ENCODE peak calls at places on chromosomes 16 and 17, in eight cellular contexts. One of them, this sample, is unnamed. For H3K79me2 and H3K4me1, the result is how much of the 10 kb centered on the place peaks cover.

GRCh38 chr16:69057400-69058378 is 47.8 kb upstream of the HAS3 start:
- DNase-seq in neural progenitor cell: no peak
- DNase-seq in hepatocyte: no peak
- DNase-seq in GM23338: no peak
- DNase-seq in HCT116: peak
- DNase-seq in GM23248: peak
- DNase-seq in OCI-LY7: no peak
- DNase-seq in PC-3: peak
- DNase-seq in this sample: peak

GRCh38 chr17:68694791-68695485 is 93.8 kb upstream of the FAM20A start:
- DNase-seq in OCI-LY7: no peak
- DNase-seq in hepatocyte: no peak
- DNase-seq in neural progenitor cell: no peak
- DNase-seq in GM23338: no peak
- DNase-seq in GM23248: peak
- DNase-seq in HCT116: no peak
- DNase-seq in PC-3: no peak
- DNase-seq in this sample: no peak

GRCh38 chr16:88634141-88634993 is 4.0 kb upstream of the IL17C start:
- DNase-seq in PC-3: no peak
- DNase-seq in OCI-LY7: peak
- DNase-seq in neural progenitor cell: peak
- DNase-seq in GM23338: peak
- DNase-seq in GM23248: peak
- DNase-seq in HCT116: no peak
- DNase-seq in hepatocyte: peak
- DNase-seq in this sample: peak

GRCh38 chr17:76447931-76448652 is 4.9 kb downstream of the UBE2O start:
- DNase-seq in GM23338: no peak
- DNase-seq in GM23248: peak
- DNase-seq in hepatocyte: no peak
- DNase-seq in HCT116: no peak
- DNase-seq in OCI-LY7: no peak
- DNase-seq in PC-3: no peak
- DNase-seq in neural progenitor cell: no peak
- DNase-seq in this sample: no peak

GRCh38 chr16:12484426-12484825 is 319.3 kb downstream of the CPPED1 start:
- DNase-seq in PC-3: no peak
- DNase-seq in GM23338: no peak
- DNase-seq in OCI-LY7: no peak
- DNase-seq in hepatocyte: no peak
- DNase-seq in GM23248: no peak
- DNase-seq in HCT116: no peak
- DNase-seq in neural progenitor cell: no peak
- DNase-seq in this sample: no peak

GRCh38 chr16:64910351-64910750 is 211.5 kb downstream of the CDH11 start:
- DNase-seq in PC-3: no peak
- DNase-seq in hepatocyte: peak
- DNase-seq in neural progenitor cell: peak
- DNase-seq in GM23248: peak
- DNase-seq in GM23338: peak
- DNase-seq in OCI-LY7: no peak
- DNase-seq in HCT116: no peak
- DNase-seq in this sample: no peak

GRCh38 chr17:49914096-49914490 is 54.9 kb upstream of the DLX4 start:
- DNase-seq in neural progenitor cell: peak
- DNase-seq in HCT116: no peak
- DNase-seq in OCI-LY7: no peak
- DNase-seq in PC-3: no peak
- DNase-seq in GM23248: no peak
- DNase-seq in hepatocyte: no peak
- DNase-seq in GM23338: no peak
- DNase-seq in this sample: no peak

GRCh38 chr17:35510031-35510430 is 27.4 kb downstream of the SLFN12L start:
- DNase-seq in OCI-LY7: no peak
- DNase-seq in neural progenitor cell: no peak
- DNase-seq in GM23338: no peak
- DNase-seq in PC-3: no peak
- DNase-seq in hepatocyte: no peak
- DNase-seq in HCT116: no peak
- DNase-seq in GM23248: no peak
- DNase-seq in this sample: no peak

GRCh38 chr17:59038734-59039133 is 67.9 kb downstream of the TRIM37 start:
- DNase-seq in neural progenitor cell: no peak
- DNase-seq in OCI-LY7: no peak
- DNase-seq in HCT116: no peak
- DNase-seq in GM23248: peak
- DNase-seq in hepatocyte: peak
- DNase-seq in PC-3: no peak
- DNase-seq in GM23338: no peak
- DNase-seq in this sample: no peak

GRCh38 chr16:11082860-11083388 is 138.6 kb downstream of the CLEC16A start:
- DNase-seq in GM23248: no peak
- DNase-seq in neural progenitor cell: no peak
- DNase-seq in HCT116: no peak
- DNase-seq in hepatocyte: no peak
- DNase-seq in OCI-LY7: no peak
- DNase-seq in GM23338: no peak
- DNase-seq in PC-3: no peak
- DNase-seq in this sample: no peak

GRCh38 chr17:81566461-81567126 is 14.4 kb upstream of the FAAP100 start:
- DNase-seq in GM23338: no peak
- DNase-seq in HCT116: peak
- DNase-seq in GM23248: peak
- DNase-seq in OCI-LY7: no peak
- DNase-seq in neural progenitor cell: no peak
- DNase-seq in hepatocyte: peak
- DNase-seq in PC-3: peak
- DNase-seq in this sample: no peak

GRCh38 chr17:48241131-48241591 is 133.6 kb downstream of the SNX11 start:
- DNase-seq in hepatocyte: peak
- DNase-seq in OCI-LY7: no peak
- DNase-seq in GM23338: no peak
- DNase-seq in GM23248: peak
- DNase-seq in neural progenitor cell: no peak
- DNase-seq in HCT116: peak
- DNase-seq in PC-3: peak
- DNase-seq in this sample: peak

GRCh38 chr17:55645361-55645760 is 77.3 kb downstream of the TMEM100 start:
- DNase-seq in OCI-LY7: no peak
- DNase-seq in GM23248: no peak
- DNase-seq in HCT116: no peak
- DNase-seq in neural progenitor cell: no peak
- DNase-seq in GM23338: no peak
- DNase-seq in PC-3: no peak
- DNase-seq in hepatocyte: no peak
- DNase-seq in this sample: no peak

GRCh38 chr16:25366078-25366477 is 108.4 kb upstream of the ZKSCAN2 start:
- DNase-seq in OCI-LY7: peak
- DNase-seq in HCT116: no peak
- DNase-seq in neural progenitor cell: no peak
- DNase-seq in GM23248: no peak
- DNase-seq in PC-3: no peak
- DNase-seq in hepatocyte: no peak
- DNase-seq in GM23338: peak
- DNase-seq in this sample: no peak

GRCh38 chr17:69967910-69968411 is 107.1 kb upstream of the KCNJ16 start:
- DNase-seq in PC-3: no peak
- DNase-seq in neural progenitor cell: no peak
- DNase-seq in HCT116: no peak
- DNase-seq in GM23338: no peak
- DNase-seq in OCI-LY7: no peak
- DNase-seq in GM23248: peak
- DNase-seq in hepatocyte: no peak
- DNase-seq in this sample: no peak

GRCh38 chr17:4565209-4566141 is 5.1 kb upstream of the GGT6 start:
- DNase-seq in OCI-LY7: peak
- DNase-seq in GM23248: peak
- DNase-seq in PC-3: peak
- DNase-seq in hepatocyte: peak
- DNase-seq in GM23338: peak
- DNase-seq in HCT116: peak
- DNase-seq in neural progenitor cell: peak
- DNase-seq in this sample: peak

GRCh38 chr16:2270588-2271470 is 2.9 kb upstream of the RNPS1 start:
- DNase-seq in GM23338: no peak
- DNase-seq in OCI-LY7: no peak
- DNase-seq in hepatocyte: no peak
- DNase-seq in PC-3: no peak
- DNase-seq in GM23248: no peak
- DNase-seq in HCT116: no peak
- DNase-seq in neural progenitor cell: no peak
- DNase-seq in this sample: no peak
- H3K79me2 ChIP-seq in GM23338: under half
- H3K79me2 ChIP-seq in OCI-LY7: under half
- H3K79me2 ChIP-seq in hepatocyte: under half
- H3K79me2 ChIP-seq in PC-3: under half
- H3K79me2 ChIP-seq in GM23248: half or more
- H3K79me2 ChIP-seq in HCT116: under half
- H3K79me2 ChIP-seq in neural progenitor cell: under half
- H3K79me2 ChIP-seq in this sample: under half

DNA sequence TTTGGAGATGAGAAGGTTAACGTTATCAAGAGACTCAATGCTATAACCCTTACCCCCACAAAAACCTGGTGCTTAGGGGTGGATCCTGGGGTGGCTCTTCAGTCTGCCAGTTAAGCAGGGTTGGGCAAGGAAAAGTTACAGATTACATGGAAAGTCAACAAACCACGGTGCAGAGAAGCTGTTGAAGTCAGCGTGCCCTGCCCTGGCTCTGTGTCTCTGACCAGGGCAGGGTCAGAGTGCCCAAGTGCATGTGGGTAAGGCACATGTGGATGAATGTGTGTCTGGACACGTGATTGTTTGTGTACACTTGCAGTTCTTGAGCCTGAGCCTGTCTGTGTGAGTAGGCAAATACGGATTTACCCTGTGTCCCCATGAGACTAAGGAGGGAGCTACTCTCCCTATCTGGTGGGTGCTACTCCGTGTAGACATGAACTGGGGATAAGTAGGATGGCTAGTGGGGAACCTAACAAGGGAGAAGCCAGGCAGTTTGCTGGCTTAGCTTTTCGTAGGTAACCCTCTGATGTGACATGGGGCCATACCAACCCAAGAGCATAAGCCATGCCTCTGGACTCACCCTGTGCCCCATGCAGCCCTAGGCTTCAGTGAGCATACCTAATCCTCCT is 5.5 kb downstream of the IGFBP4 start:
- DNase-seq in OCI-LY7: no peak
- DNase-seq in PC-3: peak
- DNase-seq in hepatocyte: peak
- DNase-seq in neural progenitor cell: no peak
- DNase-seq in GM23338: no peak
- DNase-seq in GM23248: peak
- DNase-seq in HCT116: no peak
- DNase-seq in this sample: no peak
- TF ChIP-seq EZH2phosphoT487 in OCI-LY7: no peak
- TF ChIP-seq EZH2phosphoT487 in PC-3: no peak
- TF ChIP-seq EZH2phosphoT487 in hepatocyte: no peak
- TF ChIP-seq EZH2phosphoT487 in neural progenitor cell: no peak
- TF ChIP-seq EZH2phosphoT487 in GM23338: no peak
- TF ChIP-seq EZH2phosphoT487 in GM23248: no peak
- TF ChIP-seq EZH2phosphoT487 in HCT116: no peak
- TF ChIP-seq EZH2phosphoT487 in this sample: no peak

GRCh38 chr16:85897384-85897783 is 1.6 kb upstream of the IRF8 start:
- DNase-seq in PC-3: no peak
- DNase-seq in OCI-LY7: peak
- DNase-seq in neural progenitor cell: no peak
- DNase-seq in hepatocyte: no peak
- DNase-seq in HCT116: no peak
- DNase-seq in GM23338: no peak
- DNase-seq in GM23248: no peak
- DNase-seq in this sample: no peak

GRCh38 chr16:85888405-85889331 is 10.3 kb upstream of the IRF8 start:
- DNase-seq in hepatocyte: no peak
- DNase-seq in GM23248: peak
- DNase-seq in neural progenitor cell: no peak
- DNase-seq in HCT116: no peak
- DNase-seq in OCI-LY7: peak
- DNase-seq in GM23338: no peak
- DNase-seq in PC-3: peak
- DNase-seq in this sample: peak

GRCh38 chr16:85894266-85894665 is 4.7 kb upstream of the IRF8 start:
- DNase-seq in neural progenitor cell: no peak
- DNase-seq in HCT116: peak
- DNase-seq in hepatocyte: no peak
- DNase-seq in GM23248: no peak
- DNase-seq in PC-3: peak
- DNase-seq in GM23338: peak
- DNase-seq in OCI-LY7: peak
- DNase-seq in this sample: peak

GRCh38 chr16:85891033-85891775 is 7.8 kb upstream of the IRF8 start:
- DNase-seq in neural progenitor cell: no peak
- DNase-seq in OCI-LY7: no peak
- DNase-seq in GM23248: peak
- DNase-seq in hepatocyte: peak
- DNase-seq in HCT116: peak
- DNase-seq in PC-3: peak
- DNase-seq in GM23338: no peak
- DNase-seq in this sample: no peak

DNA sequence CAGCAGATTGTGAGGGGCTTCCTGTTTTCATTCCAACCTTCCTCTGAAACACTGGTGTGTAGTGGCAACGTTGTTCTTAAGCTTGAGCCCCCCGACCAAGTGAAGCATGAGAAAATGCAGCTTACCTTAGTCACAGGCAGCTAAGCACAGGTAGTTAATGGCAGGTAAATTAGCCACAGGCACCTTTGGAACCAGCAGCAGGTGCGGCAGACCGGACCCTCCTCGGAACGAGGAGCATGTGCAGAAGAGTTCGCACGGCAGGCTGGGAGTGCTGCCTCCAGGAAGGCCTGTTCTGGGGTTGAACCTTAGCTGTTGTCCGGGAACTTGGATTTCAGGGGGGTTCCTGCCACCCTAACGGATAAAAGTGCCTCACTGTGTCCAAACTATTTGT is 7.2 kb upstream of the IRF8 start:
- DNase-seq in neural progenitor cell: no peak
- DNase-seq in PC-3: no peak
- DNase-seq in GM23248: no peak
- DNase-seq in HCT116: no peak
- DNase-seq in GM23338: no peak
- DNase-seq in hepatocyte: peak
- DNase-seq in OCI-LY7: no peak
- DNase-seq in this sample: no peak
- H3K4me1 ChIP-seq in neural progenitor cell: under half
- H3K4me1 ChIP-seq in PC-3: under half
- H3K4me1 ChIP-seq in GM23248: under half
- H3K4me1 ChIP-seq in HCT116: under half
- H3K4me1 ChIP-seq in GM23338: under half
- H3K4me1 ChIP-seq in hepatocyte: under half
- H3K4me1 ChIP-seq in OCI-LY7: under half
- H3K4me1 ChIP-seq in this sample: under half

DNA sequence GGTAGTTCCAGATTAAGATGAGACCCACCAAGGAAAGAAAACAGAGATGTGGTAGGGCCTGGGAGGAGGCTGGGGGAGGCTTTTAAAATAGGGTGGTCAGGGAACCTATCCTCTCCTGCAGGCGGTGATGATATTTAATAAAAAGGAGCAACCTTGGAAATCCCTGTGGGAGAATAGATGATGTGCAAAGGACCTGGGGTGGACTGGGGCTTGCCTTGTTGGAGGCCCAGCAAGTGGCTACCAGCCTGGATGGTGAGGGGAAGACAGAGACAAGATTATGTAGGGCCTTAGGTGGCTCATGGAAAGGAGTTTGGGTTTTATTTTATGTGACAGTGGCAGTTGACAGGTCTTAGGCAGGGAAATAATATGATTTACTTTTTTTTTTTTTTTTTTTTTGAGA is 1.8 kb downstream of the POLR3E start:
- DNase-seq in hepatocyte: no peak
- DNase-seq in GM23338: no peak
- DNase-seq in neural progenitor cell: no peak
- DNase-seq in PC-3: no peak
- DNase-seq in GM23248: no peak
- DNase-seq in OCI-LY7: no peak
- DNase-seq in HCT116: no peak
- DNase-seq in this sample: no peak
- H3K79me2 ChIP-seq in hepatocyte: under half
- H3K79me2 ChIP-seq in GM23338: half or more
- H3K79me2 ChIP-seq in neural progenitor cell: half or more
- H3K79me2 ChIP-seq in PC-3: half or more
- H3K79me2 ChIP-seq in GM23248: under half
- H3K79me2 ChIP-seq in OCI-LY7: half or more
- H3K79me2 ChIP-seq in HCT116: half or more
- H3K79me2 ChIP-seq in this sample: half or more